ENCODE peak calls at places on chromosomes 12 and 14, in four cellular contexts. A is heart right ventricle, X is adrenal gland, B is uterus. S is an unnamed sample.

GRCh38 chr12:48618541-48618940 is 48.7 kb upstream of the LALBA start:
- DNase-seq in A (peak), X (peak), B (peak), S (no peak)

GRCh38 chr14:20350860-20351259 is 7.4 kb downstream of the PARP2 start:
- DNase-seq in A (no peak), X (no peak), B (no peak), S (no peak)

GRCh38 chr12:7188557-7189397 is 709 bp upstream of the PEX5 start:
- DNase-seq in A (peak), X (peak), B (peak), S (peak)

GRCh38 chr12:32502693-32503510 is 103.5 kb downstream of the FGD4 start:
- DNase-seq in A (no peak), X (peak), B (peak), S (no peak)

GRCh38 chr14:101191086-101191881 is 287.8 kb upstream of the RTL1 start:
- DNase-seq in A (no peak), X (no peak), B (peak), S (peak)

GRCh38 chr14:79278798-79279644 is 932.3 kb downstream of the DIO2 start:
- DNase-seq in A (peak), X (peak), B (peak), S (peak)

GRCh38 chr12:33129500-33129899 is 232.9 kb upstream of the PKP2 start:
- DNase-seq in A (no peak), X (no peak), B (no peak), S (no peak)

GRCh38 chr14:99633913-99634312 is 11.0 kb upstream of the HHIPL1 start:
- DNase-seq in A (no peak), X (no peak), B (no peak), S (no peak)

GRCh38 chr12:113306382-113306781 is 28.5 kb downstream of the SLC8B1 start:
- DNase-seq in A (no peak), X (no peak), B (no peak), S (no peak)

GRCh38 chr12:3199551-3200031 is 122.4 kb downstream of the TSPAN9 start:
- DNase-seq in A (peak), X (no peak), B (no peak), S (no peak)

GRCh38 chr12:46487567-46488131 is 115.1 kb upstream of the SLC38A2 start:
- DNase-seq in A (no peak), X (no peak), B (no peak), S (no peak)

GRCh38 chr12:25386823-25387134 is 136.1 kb upstream of the KRAS start:
- DNase-seq in A (peak), X (peak), B (peak), S (no peak)

GRCh38 chr12:56040963-56041578 is 647 bp upstream of the RPS26 start:
- DNase-seq in A (no peak), X (no peak), B (no peak), S (no peak)

GRCh38 chr14:78302841-78303240 is 132.7 kb downstream of the NRXN3 start:
- DNase-seq in A (no peak), X (no peak), B (no peak), S (no peak)

GRCh38 chr14:105304565-105304964 is 3.8 kb upstream of the BRF1 start:
- DNase-seq in A (no peak), X (no peak), B (no peak), S (no peak)

GRCh38 chr14:29648045-29648444 is 279.6 kb downstream of the PRKD1 start:
- DNase-seq in A (no peak), X (no peak), B (no peak), S (no peak)

GRCh38 chr12:11959117-11959823 is 111.5 kb upstream of the BCL2L14 start:
- DNase-seq in A (no peak), X (no peak), B (no peak), S (no peak)

GRCh38 chr12:128387811-128388422 is 120.9 kb downstream of the TMEM132C start:
- DNase-seq in A (peak), X (peak), B (peak), S (peak)

GRCh38 chr12:103401421-103401820 is 94.3 kb downstream of the C12orf42 start:
- DNase-seq in A (no peak), X (no peak), B (no peak), S (no peak)

GRCh38 chr14:59576332-59577294 is at the start of gene CCDC175:
- DNase-seq in A (peak), X (peak), B (peak), S (peak)
- H3K4me3 ChIP-seq in A (peak), X (no peak), B (no peak), S (peak)

GRCh38 chr12:69602954-69603353 is 7.8 kb downstream of the LRRC10 start:
- DNase-seq in A (no peak), X (no peak), B (no peak), S (no peak)
- TF ChIP-seq CTCF in A (no peak), X (no peak), B (no peak), S (no peak)

DNA sequence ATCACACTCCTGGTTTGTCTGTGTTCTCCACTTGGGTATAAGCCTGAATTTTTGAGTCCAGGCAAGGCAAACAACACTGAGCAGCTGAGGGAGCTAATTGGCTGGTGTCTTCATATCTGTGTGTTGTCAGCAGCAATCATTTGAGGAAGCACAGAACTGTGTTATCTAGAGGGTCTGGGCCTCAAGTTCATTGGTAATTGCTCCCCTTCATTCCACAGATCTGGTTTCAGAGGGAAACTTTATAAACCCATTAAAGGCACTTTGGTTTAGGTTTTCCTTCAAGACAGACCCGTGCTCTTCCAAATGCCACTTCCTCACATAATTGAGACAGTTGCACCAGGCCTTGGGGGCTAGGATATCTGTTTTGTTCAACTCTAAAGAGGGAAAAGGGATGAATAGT is 5.6 kb downstream of the DACT1 start:
- DNase-seq in A (no peak), X (no peak), B (no peak), S (no peak)
- H3K4me3 ChIP-seq in A (no peak), X (no peak), B (no peak), S (no peak)

GRCh38 chr14:104150201-104151027 is 12.0 kb downstream of the KIF26A start:
- DNase-seq in A (peak), X (no peak), B (no peak), S (no peak)
- TF ChIP-seq CTCF in A (no peak), X (peak), B (no peak), S (no peak)

GRCh38 chr12:95996034-95996658 is at the start of gene HAL:
- DNase-seq in A (no peak), X (no peak), B (no peak), S (peak)
- H3K4me3 ChIP-seq in A (no peak), X (no peak), B (no peak), S (no peak)

GRCh38 chr12:18221726-18222125 is 39.6 kb upstream of the PIK3C2G start:
- DNase-seq in A (no peak), X (no peak), B (no peak), S (no peak)

GRCh38 chr12:18222699-18223098 is 38.6 kb upstream of the PIK3C2G start:
- DNase-seq in A (no peak), X (no peak), B (no peak), S (no peak)

GRCh38 chr12:18224745-18225144 is 36.6 kb upstream of the PIK3C2G start:
- DNase-seq in A (no peak), X (no peak), B (no peak), S (no peak)
- TF ChIP-seq CTCF in A (no peak), X (peak), B (no peak), S (peak)

GRCh38 chr12:67647251-67647546 is 1.3 kb upstream of the DYRK2 start:
- DNase-seq in A (no peak), X (no peak), B (no peak), S (no peak)
- H3K4me3 ChIP-seq in A (peak), X (no peak), B (no peak), S (peak)

DNA sequence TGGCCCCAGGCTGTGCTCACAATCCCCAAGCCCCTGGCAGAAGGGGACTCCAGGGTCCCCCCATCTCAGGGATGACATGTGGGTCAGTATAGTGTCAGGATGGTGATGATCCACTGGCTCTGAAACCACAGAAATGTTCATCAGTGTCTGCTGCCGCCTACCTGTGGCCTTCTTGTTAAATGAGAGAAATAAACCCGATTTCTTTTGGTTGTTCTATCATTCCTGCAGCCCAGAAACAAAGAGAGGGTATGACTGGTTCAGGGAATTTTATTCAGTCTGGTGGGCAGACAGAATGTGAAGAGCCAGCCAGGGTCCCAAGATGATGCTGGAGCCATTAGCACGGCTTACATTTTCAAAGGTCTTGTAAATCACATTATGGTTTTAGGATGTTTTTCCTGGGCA is 86.6 kb downstream of the CRADD start:
- DNase-seq in A (no peak), X (no peak), B (no peak), S (no peak)
- TF ChIP-seq CTCF in A (no peak), X (no peak), B (no peak), S (no peak)

DNA sequence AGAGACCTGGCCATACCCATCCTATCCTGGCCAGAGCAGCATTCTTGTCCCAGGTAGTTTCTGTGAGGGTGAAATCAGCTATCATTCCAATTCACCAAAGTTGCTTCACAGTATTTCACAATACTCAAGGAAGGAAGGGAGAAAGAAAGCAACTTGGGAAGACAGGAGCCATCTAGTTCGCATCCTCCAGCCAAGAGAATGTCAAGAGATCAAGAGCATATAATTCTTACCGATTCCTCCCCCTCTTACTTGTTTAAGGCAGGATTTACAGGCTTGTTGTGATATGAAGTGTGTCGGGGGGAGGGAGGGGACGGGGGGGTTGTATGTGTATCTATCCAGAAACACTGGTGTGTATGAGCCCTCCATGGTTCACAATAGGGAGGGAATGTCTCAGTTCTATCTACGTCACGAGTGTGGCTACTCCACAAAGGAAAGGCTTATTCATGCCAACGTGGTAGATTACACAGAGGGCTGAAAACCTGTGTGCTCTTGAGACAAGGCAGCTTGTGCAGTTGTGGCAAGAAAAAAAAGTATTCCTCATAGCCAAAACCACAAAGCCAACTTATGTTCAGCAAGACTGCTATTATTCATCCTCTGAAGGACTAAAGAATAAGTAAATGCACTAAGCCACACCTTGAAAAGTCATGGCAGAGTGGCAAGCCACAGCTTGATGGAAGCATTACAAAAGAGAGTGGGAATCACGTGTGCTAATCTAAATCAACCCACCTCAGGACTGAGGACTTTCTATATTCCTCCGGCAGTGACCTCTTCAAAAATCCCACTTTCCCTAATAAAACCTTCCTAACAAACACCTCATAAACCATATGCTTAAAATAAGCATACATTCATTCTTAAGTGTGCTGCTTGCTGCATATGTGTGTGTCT is 35.0 kb downstream of the CORO1C start:
- DNase-seq in A (no peak), X (no peak), B (peak), S (no peak)
- H3K4me3 ChIP-seq in A (no peak), X (no peak), B (no peak), S (no peak)

GRCh38 chr14:70254476-70254961 is 65.8 kb upstream of the SLC8A3 start:
- DNase-seq in A (no peak), X (peak), B (no peak), S (peak)

GRCh38 chr14:70259420-70259819 is 70.7 kb upstream of the SLC8A3 start:
- DNase-seq in A (no peak), X (no peak), B (no peak), S (no peak)

GRCh38 chr14:70257526-70257925 is 68.8 kb upstream of the SLC8A3 start:
- DNase-seq in A (no peak), X (no peak), B (no peak), S (no peak)
- TF ChIP-seq CTCF in A (no peak), X (no peak), B (no peak), S (peak)